ENCODE peak calls at places on chromosomes 6 and 20, in ten cellular contexts. N, E, M, L, U, A, X, J, Y and V are unnamed samples.

GRCh38 chr6:129342243-129342642 is 367.7 kb downstream of the ARHGAP18 start:
- DNase-seq in E (no peak), L (peak; percentile 11), U (peak; percentile 16), N (no peak), J (no peak), M (no peak), Y (no peak), A (no peak), X (peak; percentile 23), V (peak; percentile 40)

GRCh38 chr20:51554538-51555165 is 12.1 kb upstream of the NFATC2 start:
- DNase-seq in E (no peak), L (peak; percentile 95), J (no peak), Y (no peak), N (no peak), M (no peak), U (peak; percentile 87), A (no peak), X (peak; percentile 86), V (peak; percentile 90)

GRCh38 chr20:57267158-57267821 is 849 bp upstream of the BMP7 start:
- DNase-seq in A (no peak), M (no peak), U (no peak), X (no peak), N (no peak), Y (no peak), E (no peak), L (no peak), J (no peak), V (no peak)

GRCh38 chr20:32839227-32839981 is 19.3 kb upstream of the EFCAB8 start:
- DNase-seq in M (no peak), X (no peak), N (no peak), L (no peak), E (no peak), Y (no peak), U (no peak), A (no peak), J (no peak), V (no peak)

GRCh38 chr6:157226761-157227160 is 96.6 kb downstream of the TMEM242 start:
- DNase-seq in U (no peak), M (no peak), E (no peak), J (no peak), L (no peak), X (no peak), A (no peak), Y (no peak), N (no peak), V (no peak)

GRCh38 chr6:148021715-148022114 is 320.9 kb upstream of the SASH1 start:
- DNase-seq in L (no peak), J (no peak), N (no peak), Y (no peak), E (no peak), M (no peak), U (no peak), X (no peak), A (peak; percentile 68), V (peak; percentile 10)

GRCh38 chr20:48959902-48960550 is 38.5 kb downstream of the ARFGEF2 start:
- DNase-seq in N (no peak), E (no peak), U (no peak), Y (no peak), X (no peak), M (no peak), A (no peak), J (no peak), L (no peak), V (no peak)

GRCh38 chr6:81861281-81861680 is 108.8 kb upstream of the TENT5A start:
- DNase-seq in M (no peak), X (no peak), U (no peak), N (no peak), E (no peak), J (no peak), L (no peak), A (no peak), Y (no peak), V (no peak)

GRCh38 chr6:42104095-42104806 is 38.2 kb downstream of the C6orf132 start:
- DNase-seq in M (peak; percentile 61), Y (no peak), L (no peak), E (no peak), X (peak; percentile 43), J (peak; percentile 30), A (peak; percentile 89), U (no peak), N (peak; percentile 45), V (peak; percentile 23)

GRCh38 chr6:141467881-141468280 is 664.8 kb upstream of the GJE1 start:
- DNase-seq in Y (no peak), X (no peak), M (no peak), E (no peak), J (no peak), A (no peak), N (no peak), U (peak; percentile 18), L (peak; percentile 62), V (peak; percentile 42)

GRCh38 chr6:34491091-34491430 is 25.2 kb downstream of the PACSIN1 start:
- DNase-seq in U (peak; percentile 28), E (no peak), A (no peak), Y (no peak), L (peak; percentile 30), J (no peak), X (peak; percentile 59), M (no peak), N (no peak), V (peak; percentile 52)

GRCh38 chr20:23157741-23158140 is 71.6 kb upstream of the CD93 start:
- DNase-seq in A (no peak), J (no peak), E (no peak), Y (no peak), U (peak; percentile 57), X (no peak), M (no peak), N (no peak), L (peak; percentile 98), V (no peak)

GRCh38 chr6:158560787-158561246 is 926 bp downstream of the TMEM181 start:
- DNase-seq in U (peak; percentile 41), M (no peak), A (peak; percentile 58), E (no peak), X (peak; percentile 39), J (no peak), L (peak; percentile 26), Y (no peak), N (no peak), V (peak; percentile 39)

GRCh38 chr20:62952373-62953166 is at the start of gene SLC17A9:
- DNase-seq in J (no peak), X (peak; percentile 92), U (peak; percentile 88), Y (no peak), E (peak; percentile 94), L (peak; percentile 69), M (peak; percentile 94), A (peak; percentile 92), N (no peak), V (peak; percentile 89)

GRCh38 chr6:95743591-95743990 is 166.3 kb downstream of the MANEA start:
- DNase-seq in X (no peak), N (no peak), U (no peak), A (no peak), M (peak; percentile 12), E (no peak), Y (no peak), J (no peak), L (no peak), V (no peak)

GRCh38 chr6:157381631-157382621 is 936 bp downstream of the ZDHHC14 start:
- DNase-seq in E (peak; percentile 75), N (no peak), L (peak; percentile 47), Y (no peak), U (peak; percentile 70), X (peak; percentile 54), J (peak; percentile 38), M (peak; percentile 36), A (peak; percentile 66), V (peak; percentile 67)

GRCh38 chr6:157227202-157228166 is 95.8 kb downstream of the TMEM242 start:
- DNase-seq in X (peak; percentile 19), J (no peak), M (no peak), Y (no peak), N (no peak), U (no peak), E (peak; percentile 48), L (no peak), A (no peak), V (peak; percentile 25)

GRCh38 chr20:23441850-23442313 is 2.4 kb downstream of the CSTL1 start:
- DNase-seq in L (peak; percentile 80), J (peak; percentile 81), Y (peak; percentile 23), N (peak; percentile 31), X (peak; percentile 86), U (peak; percentile 79), M (peak; percentile 84), A (no peak), E (no peak), V (peak; percentile 79)

GRCh38 chr6:100473182-100473581 is 8.5 kb upstream of the SIM1 start:
- DNase-seq in U (no peak), X (no peak), M (no peak), Y (no peak), J (no peak), E (no peak), L (no peak), N (no peak), A (no peak), V (no peak)

GRCh38 chr6:142945446-142946180 is 637 bp upstream of the HIVEP2 start:
- DNase-seq in A (peak; percentile 75), X (peak; percentile 29), Y (peak; percentile 56), U (peak; percentile 67), J (peak; percentile 59), M (no peak), N (peak; percentile 55), L (no peak), E (peak; percentile 81), V (peak; percentile 41)

GRCh38 chr6:34497411-34497810 is 31.5 kb downstream of the PACSIN1 start:
- DNase-seq in U (no peak), X (no peak), E (no peak), N (no peak), Y (no peak), J (no peak), A (no peak), L (no peak), M (no peak), V (no peak)

GRCh38 chr6:111862727-111863126 is 10.5 kb downstream of the FYN start:
- DNase-seq in U (no peak), J (no peak), L (no peak), E (no peak), A (no peak), X (no peak), N (no peak), Y (no peak), M (no peak), V (no peak)

GRCh38 chr6:45191414-45191813 is 136.7 kb upstream of the RUNX2 start:
- DNase-seq in U (no peak), Y (no peak), M (no peak), X (no peak), A (no peak), E (no peak), J (no peak), L (no peak), N (no peak), V (no peak)